ENCODE peak calls at places on chromosome 1, in six cellular contexts. M, T, G, K, W and D are unnamed samples.

GRCh38 chr1:1535298-1535988 is 5.0 kb downstream of the TMEM240 start:
- DNase-seq in G (no peak), W (no peak), T (no peak), K (no peak), M (no peak), D (no peak)

GRCh38 chr1:247077768-247078314 is 770 bp downstream of the ZNF670 start:
- DNase-seq in T (peak; percentile 6), M (no peak), W (no peak), K (peak; percentile 2), G (peak; percentile 10), D (no peak)

GRCh38 chr1:2853711-2854110 is 52.2 kb upstream of the TTC34 start:
- DNase-seq in M (no peak), K (no peak), G (no peak), W (no peak), T (no peak), D (no peak)

GRCh38 chr1:230145953-230146476 is 79.0 kb downstream of the GALNT2 start:
- DNase-seq in T (peak; percentile 40), M (no peak), G (no peak), W (no peak), K (no peak), D (no peak)

GRCh38 chr1:36092166-36092797 is 3.6 kb downstream of the ADPRS start:
- DNase-seq in K (no peak), T (no peak), W (no peak), G (no peak), M (no peak), D (no peak)

GRCh38 chr1:206933333-206933945 is 11.7 kb upstream of the FCMR start:
- DNase-seq in K (no peak), G (no peak), M (no peak), T (peak; percentile 83), W (no peak), D (no peak)

GRCh38 chr1:211934315-211934714 is 101.0 kb downstream of the INTS7 start:
- DNase-seq in K (no peak), W (no peak), T (no peak), M (no peak), G (no peak), D (no peak)

GRCh38 chr1:199121047-199121446 is 482.2 kb downstream of the PTPRC start:
- DNase-seq in M (no peak), K (no peak), G (no peak), T (no peak), W (no peak), D (no peak)

GRCh38 chr1:243924188-243924587 is 74.1 kb upstream of the AKT3 start:
- DNase-seq in T (no peak), W (peak; percentile 50), G (peak; percentile 64), K (peak; percentile 80), M (no peak), D (no peak)

DNA sequence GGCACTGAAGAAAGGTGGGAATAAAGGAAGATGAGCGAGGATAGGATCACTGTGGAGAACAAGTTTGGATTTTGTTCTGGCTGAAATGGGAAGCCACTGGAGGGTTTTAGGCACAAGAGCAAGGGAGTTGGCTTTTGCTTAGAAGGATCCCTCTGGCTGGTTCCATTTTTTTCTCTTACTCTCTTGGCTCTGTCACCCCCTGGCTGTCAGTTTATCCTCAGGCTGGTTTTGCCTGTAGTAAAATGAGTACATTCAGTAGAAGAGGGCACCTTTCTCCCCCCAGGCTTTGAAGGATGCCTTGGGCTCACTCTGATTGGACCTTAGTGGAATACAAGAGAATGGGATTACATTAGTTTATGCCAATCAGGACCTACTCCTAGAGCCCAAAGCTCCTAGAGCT is 17.1 kb downstream of the CACHD1 start:
- DNase-seq in G (no peak), W (no peak), K (peak; percentile 21), T (no peak), M (no peak), D (no peak)
- TF ChIP-seq CTCF in G (peak; percentile 16), W (peak; percentile 34), K (peak; percentile 36), T (no peak), M (peak; percentile 3), D (no peak)

GRCh38 chr1:235093013-235093618 is 35.5 kb downstream of the TOMM20 start:
- DNase-seq in W (no peak), G (peak; percentile 81), M (no peak), T (peak; percentile 38), K (peak; percentile 63), D (no peak)
- H3K4me3 ChIP-seq in W (no peak overlapping the region), G (peak overlapping the region; percentile 21), M (no peak overlapping the region), T (no peak overlapping the region), K (no peak overlapping the region), D (no peak overlapping the region)

DNA sequence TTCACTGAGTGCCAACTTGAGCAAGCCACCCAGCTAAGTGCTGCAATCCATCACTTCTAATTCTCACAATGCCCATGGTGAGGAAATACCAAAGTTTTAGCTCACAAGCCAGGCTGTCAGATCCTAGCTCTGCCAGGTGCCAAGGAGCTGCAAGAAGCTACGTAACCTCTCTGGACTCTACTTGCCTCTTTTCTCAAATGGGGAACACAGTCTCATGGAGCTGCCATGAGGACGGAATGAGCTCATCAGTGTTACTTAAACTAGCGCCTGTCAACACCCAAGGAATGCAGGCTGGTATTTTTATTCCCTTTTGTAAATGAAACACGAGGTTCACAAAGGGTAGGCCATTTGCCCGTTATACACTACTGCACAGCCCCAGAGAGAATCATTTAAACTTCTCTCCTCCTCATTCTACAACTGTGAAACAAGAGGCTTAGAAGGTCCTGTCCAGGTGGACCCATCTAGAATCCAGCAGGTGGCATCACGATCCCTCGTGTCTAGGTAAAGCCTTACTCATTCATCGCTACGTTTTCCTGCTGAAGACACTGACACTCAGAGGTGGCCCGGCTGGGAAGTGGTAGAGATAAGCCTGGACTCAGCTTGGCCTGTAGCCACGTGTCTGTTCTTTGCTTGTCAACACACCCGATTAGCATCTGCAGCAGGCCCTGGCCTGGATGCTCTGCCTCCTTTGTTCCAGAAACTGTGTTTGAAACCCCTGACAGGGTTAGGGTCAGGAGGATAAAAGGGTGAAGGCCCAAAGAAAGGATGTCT is 43.6 kb downstream of the PARP1 start:
- DNase-seq in W (no peak), G (peak; percentile 17), T (no peak), M (no peak), K (no peak), D (no peak)
- TF ChIP-seq CTCF in W (no peak), G (no peak), T (no peak), M (no peak), K (no peak), D (no peak)

GRCh38 chr1:204065174-204065985 is 7.5 kb upstream of the SOX13 start:
- DNase-seq in W (no peak), T (no peak), K (no peak), G (peak; percentile 41), M (no peak), D (no peak)
- H3K4me3 ChIP-seq in W (no peak overlapping the region), T (no peak overlapping the region), K (no peak overlapping the region), G (no peak overlapping the region), M (no peak overlapping the region), D (no peak overlapping the region)